ENCODE peak calls at places on chromosomes 16 and 17, in four cellular contexts. Y is HEK293T, X is K562, C is HepG2. U is an unnamed sample.

GRCh38 chr16:86515420-86515779 is 5.1 kb downstream of the FOXF1 start:
- DNase-seq in X (no peak), C (no peak), Y (no peak), U (no peak)

GRCh38 chr16:4991754-4992153 is 33.6 kb downstream of the SEC14L5 start:
- DNase-seq in Y (no peak), X (no peak), C (no peak), U (no peak)

GRCh38 chr16:73213761-73214480 is 166.0 kb upstream of the ZFHX3 start:
- DNase-seq in Y (no peak), C (no peak), X (no peak), U (no peak)

GRCh38 chr17:692116-692515 is 22.5 kb downstream of the VPS53 start:
- DNase-seq in Y (no peak), X (no peak), C (no peak), U (no peak)

GRCh38 chr16:87173294-87173883 is 143.8 kb downstream of the C16orf95 start:
- DNase-seq in C (no peak), Y (no peak), X (no peak), U (no peak)

GRCh38 chr17:79808763-79809529 is 12.1 kb upstream of the CBX8 start:
- DNase-seq in Y (no peak), X (no peak), C (peak; percentile 73), U (no peak)

GRCh38 chr16:27350006-27350405 is 36.2 kb downstream of the IL4R start:
- DNase-seq in C (no peak), X (no peak), Y (no peak), U (no peak)

GRCh38 chr16:23424292-23424958 is 28.6 kb downstream of the COG7 start:
- DNase-seq in X (no peak), Y (no peak), C (no peak), U (no peak)

GRCh38 chr17:9370464-9370863 is 205.2 kb downstream of the STX8 start:
- DNase-seq in Y (no peak), X (no peak), C (peak; percentile 50), U (no peak)

GRCh38 chr17:58520843-58521430 is 6.5 kb upstream of the MTMR4 start:
- DNase-seq in X (no peak), C (peak; percentile 64), Y (peak; percentile 53), U (no peak)

GRCh38 chr16:71807905-71808592 is 585 bp downstream of the AP1G1 start:
- DNase-seq in X (no peak), C (no peak), Y (peak; percentile 18), U (no peak)

GRCh38 chr16:57107324-57107922 is 15.0 kb downstream of the CPNE2 start:
- DNase-seq in X (no peak), C (no peak), Y (no peak), U (no peak)

GRCh38 chr16:68037820-68038597 is 14.9 kb downstream of the DUS2 start:
- DNase-seq in X (no peak), C (no peak), Y (no peak), U (peak; percentile 21)

GRCh38 chr16:29992371-29992967 is 2.9 kb downstream of the HIRIP3 start:
- DNase-seq in Y (no peak), X (no peak), C (no peak), U (no peak)

GRCh38 chr17:56830726-56831363 is 2.9 kb downstream of the C17orf67 start:
- DNase-seq in C (no peak), X (no peak), Y (no peak), U (no peak)

GRCh38 chr16:87891763-87892162 is 22.5 kb upstream of the SLC7A5 start:
- DNase-seq in X (no peak), Y (no peak), C (no peak), U (no peak)

GRCh38 chr16:57985204-57986121 is 14.5 kb upstream of the CNGB1 start:
- DNase-seq in C (no peak), Y (peak; percentile 58), X (peak; percentile 79), U (no peak)

GRCh38 chr16:29308644-29309546 is 97.6 kb downstream of the NPIPB11 start:
- DNase-seq in Y (no peak), X (no peak), C (no peak), U (no peak)

GRCh38 chr16:85089485-85089884 is 22.8 kb downstream of the CIBAR2 start:
- DNase-seq in C (no peak), X (no peak), Y (no peak), U (no peak)

GRCh38 chr16:4365014-4365406 is 6.6 kb upstream of the VASN start:
- DNase-seq in X (no peak), C (no peak), Y (no peak), U (peak; percentile 25)

GRCh38 chr17:14101976-14102375 is 32.7 kb downstream of the COX10 start:
- DNase-seq in C (no peak), Y (no peak), X (no peak), U (no peak)

GRCh38 chr16:61813339-61813738 is 222.9 kb downstream of the CDH8 start:
- DNase-seq in Y (peak; percentile 4), X (no peak), C (no peak), U (no peak)

GRCh38 chr17:40168262-40168832 is 8.9 kb upstream of the RAPGEFL1 start:
- DNase-seq in C (peak; percentile 77), X (peak; percentile 44), Y (peak; percentile 46), U (peak; percentile 15)

GRCh38 chr16:55552621-55553020 is 13.9 kb upstream of the CAPNS2 start:
- DNase-seq in Y (no peak), X (no peak), C (no peak), U (no peak)

GRCh38 chr16:77298638-77299360 is 99.6 kb downstream of the SYCE1L start:
- DNase-seq in Y (no peak), C (no peak), X (no peak), U (no peak)

GRCh38 chr16:48164907-48165715 is 9.3 kb upstream of the ABCC12 start:
- DNase-seq in C (peak; percentile 82), Y (peak; percentile 85), X (peak; percentile 82), U (no peak)

GRCh38 chr16:21703589-21704174 is 39.9 kb downstream of the OTOA start:
- DNase-seq in C (no peak), X (no peak), Y (no peak), U (peak; percentile 40)

GRCh38 chr16:34803683-34804416 is 1344.4 kb downstream of the TP53TG3F start:
- DNase-seq in Y (no peak), C (no peak), X (no peak), U (no peak)

GRCh38 chr16:53041196-53041977 is 11.3 kb downstream of the CHD9NB start:
- DNase-seq in X (no peak), C (peak; percentile 39), Y (no peak), U (no peak)

GRCh38 chr17:7323731-7324437 is 5.3 kb downstream of the NEURL4 start:
- DNase-seq in X (peak; percentile 49), C (no peak), Y (peak; percentile 75), U (no peak)

GRCh38 chr16:4293822-4294457 is 21.1 kb upstream of the TFAP4 start:
- DNase-seq in X (no peak), Y (peak; percentile 67), C (no peak), U (no peak)

GRCh38 chr17:56545930-56546329 is 47.6 kb upstream of the NOG start:
- DNase-seq in X (no peak), Y (no peak), C (no peak), U (no peak)

GRCh38 chr16:19119564-19119963 is 5.8 kb downstream of the ITPRIPL2 start:
- DNase-seq in C (no peak), X (no peak), Y (no peak), U (no peak)

GRCh38 chr17:31266042-31266441 is 31.0 kb downstream of the OMG start:
- DNase-seq in Y (no peak), C (no peak), X (no peak), U (no peak)

GRCh38 chr16:1723450-1724147 is 17.6 kb downstream of the MAPK8IP3 start:
- DNase-seq in Y (peak; percentile 67), C (peak; percentile 37), X (peak; percentile 64), U (no peak)
- TF ChIP-seq FOXK2 in Y (no peak), C (no peak), X (no peak), U (no peak)

DNA sequence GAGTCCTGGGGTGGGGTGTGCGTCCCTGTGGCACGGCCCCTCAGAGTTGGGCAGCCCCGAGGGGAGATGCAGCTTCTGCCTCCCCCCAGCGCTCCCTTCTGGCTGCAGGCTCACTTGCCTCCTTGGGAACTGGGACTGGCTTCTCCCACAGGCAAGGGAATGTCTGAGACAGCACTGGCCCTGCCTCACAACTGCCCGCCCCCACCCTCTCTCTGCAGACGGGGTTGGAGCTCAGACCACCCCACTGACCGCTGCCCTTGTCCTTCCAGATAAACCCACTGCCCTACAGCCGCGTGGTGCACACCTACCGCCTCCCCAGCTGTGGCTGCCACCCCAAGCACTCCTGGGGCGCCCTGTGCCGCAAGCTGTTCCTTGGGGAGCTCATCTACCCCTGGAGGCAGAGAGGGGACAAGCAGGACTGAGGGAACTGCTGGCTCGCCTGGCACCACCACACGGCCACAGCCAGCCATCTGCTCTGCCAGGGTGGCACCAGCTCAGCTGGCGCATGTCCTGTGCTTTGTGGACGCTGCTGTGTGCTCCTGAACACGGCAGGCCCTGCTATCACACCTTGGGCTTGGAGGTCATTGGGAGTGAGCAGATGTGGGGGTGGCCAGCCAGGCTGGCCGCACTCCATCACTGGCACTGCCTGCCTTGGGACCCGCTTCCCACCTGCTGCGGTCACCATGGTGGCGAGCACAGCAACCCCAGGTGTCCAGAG is 7.1 kb upstream of the RAB40C start:
- DNase-seq in Y (no peak), X (no peak), C (no peak), U (no peak)
- TF ChIP-seq FOXK2 in Y (no peak), X (no peak), C (no peak), U (no peak)

DNA sequence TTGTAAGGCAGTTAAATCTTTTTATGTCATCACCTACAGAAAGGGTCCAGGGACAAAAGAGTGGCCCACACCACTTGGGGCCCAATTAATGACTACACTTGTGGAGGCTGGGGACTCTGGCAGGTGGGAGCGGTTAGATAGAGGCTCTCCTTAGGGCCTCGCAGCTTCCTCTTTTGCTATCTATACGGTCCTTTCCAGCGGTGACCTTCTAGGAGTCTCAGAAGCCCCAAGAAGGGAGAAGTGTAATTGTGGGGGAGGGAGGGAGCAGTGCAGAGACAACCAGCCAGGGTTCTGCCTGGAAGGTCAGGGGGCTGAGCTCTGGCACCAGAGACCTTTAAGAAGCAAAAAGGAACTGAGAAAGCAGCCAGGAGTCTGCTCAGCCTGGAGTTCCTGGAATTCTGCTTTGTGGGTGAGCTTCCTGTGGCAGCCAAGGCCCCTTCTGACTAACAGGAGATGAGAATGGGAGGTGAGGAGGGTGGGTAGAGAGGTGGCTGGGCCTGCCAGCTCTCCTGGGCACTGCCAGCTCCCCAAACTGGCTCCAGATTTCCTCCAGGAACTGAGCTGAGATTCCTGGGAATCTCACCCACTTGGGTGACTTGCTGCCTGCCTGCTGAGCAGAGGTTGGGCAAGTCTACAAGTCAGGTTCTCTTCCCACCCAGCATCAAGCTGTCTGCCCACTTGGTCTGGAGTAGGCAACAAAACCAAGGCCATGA is 16.3 kb upstream of the MAP3K14 start:
- DNase-seq in X (peak; percentile 73), C (no peak), Y (no peak), U (no peak)
- TF ChIP-seq FOXK2 in X (no peak), C (no peak), Y (no peak), U (no peak)

GRCh38 chr17:18166894-18167293 is 16.7 kb upstream of the ALKBH5 start:
- DNase-seq in X (no peak), Y (peak; percentile 28), C (no peak), U (no peak)
- TF ChIP-seq FOXK2 in X (no peak), Y (no peak), C (no peak), U (no peak)

GRCh38 chr17:77208217-77208808 is 67.5 kb downstream of the SEC14L1 start:
- DNase-seq in C (peak; percentile 87), X (no peak), Y (peak; percentile 39), U (no peak)
- TF ChIP-seq FOXK2 in C (no peak), X (no peak), Y (no peak), U (no peak)

GRCh38 chr17:74682028-74682427 is 30.7 kb downstream of the CD300LF start:
- DNase-seq in Y (no peak), X (no peak), C (no peak), U (no peak)
- TF ChIP-seq FOXK2 in Y (no peak), X (no peak), C (no peak), U (no peak)